ENCODE peak calls at places on chromosomes 11 and 22, in four cellular contexts. N, M, C and Y are unnamed samples.

GRCh38 chr11:108063410-108063809 is 54.7 kb downstream of the CUL5 start:
- DNase-seq in N (no peak), M (no peak), C (no peak), Y (no peak)

GRCh38 chr22:41939981-41940852 is 6.7 kb downstream of the CENPM start:
- DNase-seq in C (no peak), M (peak), N (no peak), Y (peak)

GRCh38 chr11:9130297-9130696 is 38.9 kb upstream of the SCUBE2 start:
- DNase-seq in M (peak), N (no peak), C (no peak), Y (no peak)

GRCh38 chr11:1571760-1572199 is 291 bp downstream of the DUSP8 start:
- DNase-seq in C (peak), N (no peak), M (no peak), Y (no peak)

GRCh38 chr11:115990004-115990447 is 485.8 kb upstream of the CADM1 start:
- DNase-seq in M (peak), C (peak), N (no peak), Y (no peak)

GRCh38 chr11:45859661-45860140 is 12.4 kb downstream of the CRY2 start:
- DNase-seq in M (no peak), C (peak), N (peak), Y (no peak)

GRCh38 chr11:63782749-63783148 is 14.2 kb upstream of the ZFTA start:
- DNase-seq in N (no peak), M (no peak), C (no peak), Y (no peak)

GRCh38 chr11:117621226-117621625 is 175.8 kb downstream of the DSCAML1 start:
- DNase-seq in N (no peak), C (no peak), M (peak), Y (no peak)

GRCh38 chr11:118705111-118705741 is 25.8 kb upstream of the TREH start:
- DNase-seq in M (peak), C (no peak), N (peak), Y (no peak)

GRCh38 chr11:3855808-3856491 is 486 bp downstream of the STIM1 start:
- DNase-seq in C (peak), N (peak), M (peak), Y (no peak)

GRCh38 chr11:43316451-43316850 is 4.7 kb downstream of the API5 start:
- DNase-seq in M (peak), C (no peak), N (no peak), Y (no peak)

GRCh38 chr11:76173663-76174062 is 32.6 kb downstream of the WNT11 start:
- DNase-seq in N (no peak), C (no peak), M (no peak), Y (no peak)

GRCh38 chr11:34339149-34340064 is 18.4 kb downstream of the ABTB2 start:
- DNase-seq in C (no peak), N (peak), M (peak), Y (no peak)

GRCh38 chr11:63764712-63765631 is 3.6 kb downstream of the ZFTA start:
- DNase-seq in M (no peak), N (peak), C (no peak), Y (no peak)

GRCh38 chr11:125091247-125091876 is 20.1 kb downstream of the TMEM218 start:
- DNase-seq in N (no peak), M (peak), C (no peak), Y (no peak)

GRCh38 chr11:8250981-8251620 is 12.6 kb downstream of the LMO1 start:
- DNase-seq in N (no peak), C (no peak), M (no peak), Y (no peak)

GRCh38 chr11:121035823-121036222 is 11.9 kb downstream of the TBCEL start:
- DNase-seq in M (peak), N (no peak), C (no peak), Y (no peak)

GRCh38 chr11:126111458-126112116 is 48.9 kb upstream of the CDON start:
- DNase-seq in N (no peak), C (no peak), M (no peak), Y (no peak)

GRCh38 chr22:36946436-36947158 is 33.2 kb downstream of the CSF2RB start:
- DNase-seq in C (no peak), N (no peak), M (peak), Y (no peak)

GRCh38 chr22:49595465-49596078 is 232.1 kb downstream of the BRD1 start:
- DNase-seq in C (no peak), N (no peak), M (no peak), Y (no peak)

GRCh38 chr11:63998558-63999348 is 12.5 kb downstream of the OTUB1 start:
- DNase-seq in N (no peak), M (no peak), C (peak), Y (no peak)

DNA sequence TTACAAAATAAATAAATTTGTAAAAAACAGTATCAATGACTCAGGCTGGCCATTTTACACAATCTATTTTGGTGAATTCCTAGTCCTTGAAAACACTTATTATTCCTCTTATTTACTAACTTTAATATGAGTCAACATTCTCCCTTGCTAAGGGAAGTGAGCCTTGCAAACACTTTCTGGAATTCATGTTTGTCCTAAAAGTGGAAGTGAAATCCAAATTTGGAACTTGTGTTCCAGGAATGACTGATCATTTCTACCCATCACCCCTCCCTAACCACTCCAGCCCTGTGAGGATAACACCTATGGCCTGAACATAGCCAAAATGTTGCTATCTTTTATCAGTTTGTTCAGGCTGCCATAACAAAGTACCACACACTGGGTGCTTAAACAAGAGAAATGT is 83.1 kb downstream of the OR5AK2 start:
- DNase-seq in C (no peak), M (no peak), N (no peak), Y (no peak)
- H3K4me3 ChIP-seq in C (no peak), M (no peak), N (no peak), Y (no peak)

GRCh38 chr11:67482736-67483497 is at the start of gene AIP:
- DNase-seq in C (peak), N (peak), M (peak), Y (peak)
- TF ChIP-seq CTCF in C (peak), N (no peak), M (no peak), Y (no peak)

DNA sequence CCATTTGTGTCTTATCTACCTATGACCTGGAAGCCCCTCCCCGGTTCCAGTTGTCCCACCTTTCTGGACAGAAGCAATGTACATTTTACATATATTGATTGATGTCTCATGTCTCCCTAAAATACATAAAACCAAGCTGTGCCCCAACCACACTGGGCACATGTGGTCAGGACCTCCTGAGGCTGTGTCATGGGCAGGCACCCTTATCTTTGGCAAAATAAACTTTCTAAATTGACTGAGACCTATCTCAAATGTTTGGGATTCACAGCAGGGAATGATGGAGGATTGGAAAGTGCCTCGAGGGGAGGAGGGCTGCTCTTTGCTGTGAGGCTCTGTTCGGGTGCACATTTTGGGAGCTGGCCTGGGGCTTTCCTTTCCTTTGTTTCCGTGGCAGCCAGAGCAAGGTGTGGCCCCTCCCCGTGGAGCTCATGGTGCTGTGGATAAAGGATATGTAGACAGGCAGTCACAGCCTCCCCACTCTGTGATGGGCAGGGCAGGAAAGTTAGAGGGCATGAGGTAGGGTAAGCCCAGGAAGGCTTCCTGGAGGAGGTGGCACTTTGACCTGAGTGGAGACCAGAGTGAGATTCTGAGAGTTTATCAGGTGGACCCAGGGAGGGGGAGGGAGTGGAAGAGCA is 615.6 kb downstream of the TBC1D22A start:
- DNase-seq in C (no peak), N (no peak), M (no peak), Y (no peak)
- H3K4me3 ChIP-seq in C (no peak), N (no peak), M (no peak), Y (no peak)

GRCh38 chr11:71084306-71085012 is 167.9 kb downstream of the SHANK2 start:
- DNase-seq in C (no peak), M (no peak), N (no peak), Y (no peak)

GRCh38 chr11:71083105-71083504 is 169.3 kb downstream of the SHANK2 start:
- DNase-seq in N (no peak), M (no peak), C (no peak), Y (no peak)

GRCh38 chr11:71089571-71089970 is 162.8 kb downstream of the SHANK2 start:
- DNase-seq in N (no peak), C (no peak), M (no peak), Y (no peak)

GRCh38 chr11:71082454-71082853 is 169.9 kb downstream of the SHANK2 start:
- DNase-seq in C (no peak), N (no peak), M (no peak), Y (no peak)

GRCh38 chr11:71086687-71087258 is 165.6 kb downstream of the SHANK2 start:
- DNase-seq in C (no peak), M (peak), N (no peak), Y (no peak)
- TF ChIP-seq CTCF in C (no peak), M (peak), N (no peak), Y (peak)

GRCh38 chr11:102046841-102047240 is 396 bp upstream of the CFAP300 start:
- DNase-seq in N (no peak), C (no peak), M (no peak), Y (no peak)

GRCh38 chr11:102047305-102047924 is at the start of gene CFAP300:
- DNase-seq in N (peak), M (peak), C (peak), Y (no peak)

DNA sequence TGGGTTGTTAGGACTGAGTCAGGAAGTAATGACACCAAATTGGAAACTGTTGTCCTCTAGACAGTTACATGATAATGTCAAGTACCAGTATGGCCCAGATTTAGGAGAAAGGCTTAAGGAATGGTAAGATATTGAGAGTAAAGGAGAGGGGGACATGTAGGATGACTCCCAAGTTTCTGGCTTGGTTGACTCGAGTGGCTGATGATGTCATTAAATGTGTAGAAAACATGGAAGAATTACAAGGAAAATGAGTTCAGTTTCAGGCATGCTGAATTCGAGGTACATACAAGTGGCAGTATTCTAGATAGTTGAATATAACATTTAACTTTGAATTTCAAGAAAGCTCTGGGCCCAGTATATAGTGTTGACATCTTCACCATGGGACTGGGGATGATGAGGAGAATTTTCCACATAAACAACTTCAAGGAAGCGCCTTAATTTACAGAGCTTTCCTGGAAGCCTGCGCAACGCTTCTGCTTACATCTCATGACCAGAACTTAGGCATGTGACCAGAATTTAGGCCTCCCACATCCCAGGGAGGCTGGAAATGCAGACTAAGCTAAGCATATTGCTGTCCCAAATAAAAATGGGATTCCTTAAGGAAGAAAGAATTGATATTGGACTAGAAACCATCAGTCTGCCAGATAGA is 3.8 kb downstream of the CFAP300 start:
- DNase-seq in C (no peak), N (no peak), M (no peak), Y (no peak)
- H3K4me3 ChIP-seq in C (no peak), N (no peak), M (no peak), Y (no peak)